ENCODE peak calls at places on chromosomes 6 and 20, in four cellular contexts. F is fibroblast of villous mesenchyme, V is GM06990, O is fibroblast of mammary gland. I is an unnamed sample.

GRCh38 chr6:108395297-108395696 is 100.4 kb downstream of the AFG1L start:
- DNase-seq in F (no peak), V (no peak), O (no peak), I (no peak)

GRCh38 chr20:57958050-57958420 is 248.2 kb upstream of the PMEPA1 start:
- DNase-seq in F (no peak), V (no peak), O (no peak), I (no peak)

GRCh38 chr6:87118054-87118453 is 23.1 kb upstream of the CGA start:
- DNase-seq in F (no peak), V (no peak), O (no peak), I (no peak)

GRCh38 chr6:135141728-135142127 is 39.4 kb upstream of the MYB start:
- DNase-seq in F (no peak), V (no peak), O (no peak), I (no peak)

GRCh38 chr20:34876161-34877001 is at the start of gene ACSS2:
- DNase-seq in F (peak; percentile 99), V (peak; percentile 89), O (peak; percentile 98), I (peak; percentile 99)

GRCh38 chr6:69868252-69868804 is 2.0 kb downstream of the COL19A1 start:
- DNase-seq in F (no peak), V (no peak), O (no peak), I (no peak)

GRCh38 chr6:118876814-118877213 is 17.1 kb upstream of the ASF1A start:
- DNase-seq in F (peak; percentile 67), V (no peak), O (peak; percentile 25), I (peak; percentile 67)

GRCh38 chr6:107764684-107765460 is 59.2 kb downstream of the SCML4 start:
- DNase-seq in F (no peak), V (no peak), O (no peak), I (no peak)

GRCh38 chr6:1263850-1264377 is 48.0 kb upstream of the FOXQ1 start:
- DNase-seq in F (no peak), V (no peak), O (no peak), I (no peak)

GRCh38 chr6:152316024-152316423 is 321.1 kb downstream of the SYNE1 start:
- DNase-seq in F (peak; percentile 66), V (no peak), O (peak; percentile 77), I (peak; percentile 91)

GRCh38 chr6:53866231-53866630 is 71.4 kb downstream of the LRRC1 start:
- DNase-seq in F (no peak), V (no peak), O (no peak), I (no peak)

GRCh38 chr6:137224890-137225198 is 5.7 kb upstream of the IFNGR1 start:
- DNase-seq in F (no peak), V (peak; percentile 49), O (no peak), I (no peak)

GRCh38 chr6:17494177-17494576 is 100.8 kb downstream of the CAP2 start:
- DNase-seq in F (no peak), V (no peak), O (no peak), I (no peak)

GRCh38 chr20:4130404-4131189 is 115.2 kb upstream of the RNF24 start:
- DNase-seq in F (peak; percentile 77), V (no peak), O (peak; percentile 82), I (peak; percentile 41)

GRCh38 chr6:15945593-15946159 is 183.2 kb upstream of the MYLIP start:
- DNase-seq in F (no peak), V (no peak), O (peak; percentile 40), I (peak; percentile 72)

GRCh38 chr6:119280586-119281163 is 68.9 kb downstream of the MAN1A1 start:
- DNase-seq in F (no peak), V (no peak), O (peak; percentile 27), I (no peak)

GRCh38 chr6:33860706-33861474 is 57.1 kb upstream of the MLN start:
- DNase-seq in F (no peak), V (no peak), O (peak; percentile 57), I (peak; percentile 44)

GRCh38 chr20:33337119-33337518 is 54.1 kb downstream of the BPIFB1 start:
- DNase-seq in F (peak; percentile 3), V (no peak), O (peak; percentile 2), I (no peak)

GRCh38 chr6:138406443-138406842 is 2.4 kb downstream of the HEBP2 start:
- DNase-seq in F (no peak), V (no peak), O (no peak), I (no peak)

DNA sequence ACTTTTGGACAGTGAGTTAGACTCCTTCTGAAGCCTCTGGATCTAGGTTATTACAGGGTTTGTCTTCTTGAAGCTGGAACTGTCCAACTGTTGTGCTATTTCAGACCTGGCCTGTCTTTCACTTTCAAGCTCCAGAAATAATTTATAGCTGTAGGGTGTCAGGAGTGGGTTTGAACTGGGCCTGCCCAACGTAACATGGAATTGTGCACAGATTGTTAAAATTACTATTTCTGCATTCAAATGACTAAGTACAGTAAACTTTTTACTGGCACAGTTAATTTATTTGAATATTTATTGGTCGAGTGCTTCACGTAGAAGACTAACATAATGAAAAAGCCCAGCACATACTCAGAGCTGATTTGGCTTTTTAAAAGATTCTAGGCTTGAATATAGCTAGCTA is 74.3 kb downstream of the ARID1B start:
- DNase-seq in F (no peak), V (no peak), O (no peak), I (no peak)
- H3K4me3 ChIP-seq in F (no peak overlapping the region), V (peak overlapping the region; percentile 17), O (no peak overlapping the region), I (no peak overlapping the region)

GRCh38 chr6:156942266-156942665 is 165.1 kb downstream of the ARID1B start:
- DNase-seq in F (no peak), V (no peak), O (no peak), I (no peak)
- TF ChIP-seq CTCF in F (no peak), V (peak; percentile 26), O (no peak), I (no peak)

GRCh38 chr20:6515261-6515660 is 252.2 kb upstream of the BMP2 start:
- DNase-seq in F (no peak), V (no peak), O (no peak), I (no peak)

GRCh38 chr20:6524305-6524704 is 243.2 kb upstream of the BMP2 start:
- DNase-seq in F (no peak), V (no peak), O (no peak), I (no peak)

GRCh38 chr20:6513586-6513985 is 253.9 kb upstream of the BMP2 start:
- DNase-seq in F (no peak), V (no peak), O (no peak), I (no peak)

DNA sequence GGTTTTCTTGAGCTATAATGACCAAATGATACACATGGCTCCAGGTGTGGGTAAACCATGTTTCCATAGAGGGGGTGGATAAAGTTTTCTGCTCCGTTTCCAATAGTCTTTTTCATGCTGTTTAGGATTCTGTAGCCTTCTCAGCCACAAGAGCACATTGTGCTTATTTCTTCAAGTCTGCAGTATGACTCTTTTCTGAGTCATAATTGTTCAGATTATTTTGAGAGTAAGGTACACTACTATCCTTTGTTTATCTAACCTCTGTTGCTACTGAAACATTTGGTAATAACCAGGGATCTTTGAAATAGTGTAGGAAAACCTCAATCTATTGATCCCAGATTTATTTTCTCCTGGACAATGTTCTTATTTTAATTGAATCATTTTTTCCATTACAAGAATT is 247.9 kb upstream of the BMP2 start:
- DNase-seq in F (peak; percentile 61), V (no peak), O (peak; percentile 75), I (peak; percentile 69)
- H3K4me3 ChIP-seq in F (no peak overlapping the region), V (no peak overlapping the region), O (no peak overlapping the region), I (no peak overlapping the region)

GRCh38 chr20:25574411-25574810 is 10.9 kb downstream of the NINL start:
- DNase-seq in F (peak; percentile 54), V (no peak), O (peak; percentile 59), I (peak; percentile 61)
- TF ChIP-seq CTCF in F (peak; percentile 57), V (no peak), O (peak; percentile 43), I (peak; percentile 55)

GRCh38 chr6:157410088-157410487 is 29.1 kb downstream of the ZDHHC14 start:
- DNase-seq in F (peak; percentile 14), V (no peak), O (no peak), I (peak; percentile 37)
- H3K4me3 ChIP-seq in F (no peak overlapping the region), V (no peak overlapping the region), O (no peak overlapping the region), I (no peak overlapping the region)

GRCh38 chr6:2885967-2886731 is 17.0 kb downstream of the SERPINB9 start:
- DNase-seq in F (no peak), V (no peak), O (no peak), I (no peak)
- TF ChIP-seq CTCF in F (no peak), V (no peak), O (no peak), I (no peak)

GRCh38 chr20:43188861-43189613 is 669 bp downstream of the PTPRT start:
- DNase-seq in F (no peak), V (no peak), O (no peak), I (no peak)
- H3K4me3 ChIP-seq in F (no peak overlapping the region), V (no peak overlapping the region), O (no peak overlapping the region), I (no peak overlapping the region)